ENCODE peak calls at places on chromosomes 6 and 20, in ten cellular contexts. C, T, A, L, B, Y, E, D, V and O are unnamed samples.

GRCh38 chr20:40680560-40680959 is 8.5 kb downstream of the MAFB start:
- DNase-seq in C (no peak), Y (no peak), V (no peak), B (no peak), D (no peak), E (no peak), L (no peak), T (no peak), A (no peak), O (no peak)

GRCh38 chr6:106165885-106166485 is 79.8 kb downstream of the PRDM1 start:
- DNase-seq in C (no peak), E (peak; percentile 74), D (peak; percentile 25), T (peak; percentile 37), B (no peak), Y (peak; percentile 67), V (peak; percentile 43), L (no peak), A (no peak), O (no peak)

GRCh38 chr6:118509009-118509617 is 39.0 kb upstream of the PLN start:
- DNase-seq in D (peak; percentile 56), Y (no peak), T (peak; percentile 65), L (peak; percentile 46), V (peak; percentile 13), A (peak; percentile 2), B (no peak), E (peak; percentile 17), C (no peak), O (peak; percentile 22)

GRCh38 chr6:16043171-16044142 is 85.4 kb upstream of the MYLIP start:
- DNase-seq in B (no peak), V (no peak), D (peak; percentile 13), C (no peak), L (no peak), Y (no peak), E (no peak), A (no peak), T (no peak), O (no peak)

GRCh38 chr20:23047001-23047737 is 2.3 kb downstream of the THBD start:
- DNase-seq in C (no peak), V (no peak), E (peak; percentile 26), L (peak; percentile 35), D (peak; percentile 32), B (no peak), T (no peak), Y (no peak), A (no peak), O (no peak)

GRCh38 chr20:62395311-62396242 is 8.7 kb downstream of the RPS21 start:
- DNase-seq in Y (no peak), L (no peak), B (no peak), D (no peak), E (no peak), V (no peak), C (no peak), T (no peak), A (no peak), O (no peak)

GRCh38 chr6:140485740-140486467 is 1111.5 kb upstream of the CITED2 start:
- DNase-seq in A (peak; percentile 23), Y (no peak), L (no peak), D (peak; percentile 65), T (peak; percentile 94), B (peak; percentile 81), C (no peak), E (peak; percentile 91), V (no peak), O (peak; percentile 40)

GRCh38 chr20:61118429-61119224 is 133.4 kb upstream of the CDH4 start:
- DNase-seq in L (no peak), A (peak; percentile 67), B (no peak), Y (no peak), C (no peak), T (peak; percentile 76), E (peak; percentile 89), V (no peak), D (no peak), O (peak; percentile 18)

GRCh38 chr6:48611332-48611731 is 500.3 kb upstream of the PTCHD4 start:
- DNase-seq in B (no peak), D (peak; percentile 3), A (no peak), L (no peak), V (no peak), Y (no peak), E (no peak), T (peak; percentile 70), C (no peak), O (no peak)

GRCh38 chr20:62650551-62651284 is 8.4 kb downstream of the SLCO4A1 start:
- DNase-seq in L (no peak), E (no peak), C (no peak), Y (no peak), A (no peak), B (no peak), V (no peak), D (no peak), T (no peak), O (no peak)